ENCODE peak calls at places on chromosomes 3 and 15, in five cellular contexts. One of them, this sample, is unnamed.

GRCh38 chr3:71728632-71729342 is 3.6 kb upstream of the EIF4E3 start:
- DNase-seq in uterus: no peak
- DNase-seq in cardiac muscle cell: peak; percentile 29
- DNase-seq in CD8-positive, alpha-beta memory T cell: peak; percentile 27
- DNase-seq in astrocyte: peak; percentile 10
- DNase-seq in this sample: no peak

GRCh38 chr3:20401253-20401652 is 215.2 kb upstream of the SGO1 start:
- DNase-seq in uterus: peak; percentile 23
- DNase-seq in cardiac muscle cell: no peak
- DNase-seq in CD8-positive, alpha-beta memory T cell: no peak
- DNase-seq in astrocyte: no peak
- DNase-seq in this sample: no peak

GRCh38 chr3:66265627-66266026 is 44.8 kb downstream of the SLC25A26 start:
- DNase-seq in uterus: no peak
- DNase-seq in cardiac muscle cell: no peak
- DNase-seq in CD8-positive, alpha-beta memory T cell: no peak
- DNase-seq in astrocyte: no peak
- DNase-seq in this sample: no peak

GRCh38 chr3:120057029-120057428 is 37.2 kb downstream of the GSK3B start:
- DNase-seq in uterus: no peak
- DNase-seq in cardiac muscle cell: no peak
- DNase-seq in CD8-positive, alpha-beta memory T cell: no peak
- DNase-seq in astrocyte: no peak
- DNase-seq in this sample: no peak

GRCh38 chr3:187958432-187959003 is 195.4 kb upstream of the LPP start:
- DNase-seq in uterus: no peak
- DNase-seq in cardiac muscle cell: no peak
- DNase-seq in CD8-positive, alpha-beta memory T cell: peak; percentile 32
- DNase-seq in astrocyte: no peak
- DNase-seq in this sample: no peak

GRCh38 chr3:186609247-186609868 is 3.5 kb upstream of the AHSG start:
- DNase-seq in uterus: no peak
- DNase-seq in cardiac muscle cell: no peak
- DNase-seq in CD8-positive, alpha-beta memory T cell: no peak
- DNase-seq in astrocyte: no peak
- DNase-seq in this sample: no peak

GRCh38 chr15:63045438-63046278 is 3.1 kb downstream of the TPM1 start:
- DNase-seq in uterus: no peak
- DNase-seq in cardiac muscle cell: no peak
- DNase-seq in CD8-positive, alpha-beta memory T cell: no peak
- DNase-seq in astrocyte: no peak
- DNase-seq in this sample: no peak

GRCh38 chr3:4476507-4476906 is 9.4 kb upstream of the SUMF1 start:
- DNase-seq in uterus: no peak
- DNase-seq in cardiac muscle cell: no peak
- DNase-seq in CD8-positive, alpha-beta memory T cell: no peak
- DNase-seq in astrocyte: no peak
- DNase-seq in this sample: no peak

GRCh38 chr3:24495334-24495994 is 814 bp upstream of the THRB start:
- DNase-seq in uterus: peak; percentile 36
- DNase-seq in cardiac muscle cell: peak; percentile 56
- DNase-seq in CD8-positive, alpha-beta memory T cell: no peak
- DNase-seq in astrocyte: no peak
- DNase-seq in this sample: peak; percentile 16

GRCh38 chr15:74131618-74132191 is 1.3 kb downstream of the ISLR2 start:
- DNase-seq in uterus: no peak
- DNase-seq in cardiac muscle cell: no peak
- DNase-seq in CD8-positive, alpha-beta memory T cell: no peak
- DNase-seq in astrocyte: no peak
- DNase-seq in this sample: no peak

GRCh38 chr3:20849975-20850374 is 664.0 kb upstream of the SGO1 start:
- DNase-seq in uterus: no peak
- DNase-seq in cardiac muscle cell: no peak
- DNase-seq in CD8-positive, alpha-beta memory T cell: no peak
- DNase-seq in astrocyte: no peak
- DNase-seq in this sample: no peak

GRCh38 chr15:64193971-64194370 is 31.1 kb upstream of the PPIB start:
- DNase-seq in uterus: no peak
- DNase-seq in cardiac muscle cell: peak; percentile 30
- DNase-seq in CD8-positive, alpha-beta memory T cell: no peak
- DNase-seq in astrocyte: no peak
- DNase-seq in this sample: no peak

GRCh38 chr3:78481050-78481449 is 1286.7 kb downstream of the ROBO1 start:
- DNase-seq in uterus: no peak
- DNase-seq in cardiac muscle cell: no peak
- DNase-seq in CD8-positive, alpha-beta memory T cell: no peak
- DNase-seq in astrocyte: no peak
- DNase-seq in this sample: no peak

GRCh38 chr3:101464235-101464634 is 48.8 kb downstream of the SENP7 start:
- DNase-seq in uterus: no peak
- DNase-seq in cardiac muscle cell: no peak
- DNase-seq in CD8-positive, alpha-beta memory T cell: no peak
- DNase-seq in astrocyte: no peak
- DNase-seq in this sample: no peak

GRCh38 chr3:117285721-117286120 is 576.1 kb downstream of the TUSC7 start:
- DNase-seq in uterus: no peak
- DNase-seq in cardiac muscle cell: no peak
- DNase-seq in CD8-positive, alpha-beta memory T cell: no peak
- DNase-seq in astrocyte: no peak
- DNase-seq in this sample: no peak

GRCh38 chr15:80911821-80912220 is 77.8 kb downstream of the MESD start:
- DNase-seq in uterus: no peak
- DNase-seq in cardiac muscle cell: no peak
- DNase-seq in CD8-positive, alpha-beta memory T cell: no peak
- DNase-seq in astrocyte: no peak
- DNase-seq in this sample: no peak

GRCh38 chr15:77126927-77127326 is 56.0 kb upstream of the TSPAN3 start:
- DNase-seq in uterus: no peak
- DNase-seq in cardiac muscle cell: no peak
- DNase-seq in CD8-positive, alpha-beta memory T cell: no peak
- DNase-seq in astrocyte: no peak
- DNase-seq in this sample: no peak

GRCh38 chr3:7309707-7310106 is 448.8 kb downstream of the GRM7 start:
- DNase-seq in uterus: peak; percentile 30
- DNase-seq in cardiac muscle cell: no peak
- DNase-seq in CD8-positive, alpha-beta memory T cell: no peak
- DNase-seq in astrocyte: peak; percentile 97
- DNase-seq in this sample: peak; percentile 19

GRCh38 chr3:187777331-187778046 is 32.2 kb upstream of the BCL6 start:
- DNase-seq in uterus: no peak
- DNase-seq in cardiac muscle cell: no peak
- DNase-seq in CD8-positive, alpha-beta memory T cell: peak; percentile 22
- DNase-seq in astrocyte: peak; percentile 8
- DNase-seq in this sample: no peak

GRCh38 chr15:59867436-59867835 is 136.7 kb upstream of the FOXB1 start:
- DNase-seq in uterus: no peak
- DNase-seq in cardiac muscle cell: no peak
- DNase-seq in CD8-positive, alpha-beta memory T cell: no peak
- DNase-seq in astrocyte: no peak
- DNase-seq in this sample: no peak

GRCh38 chr3:136194409-136195257 is 1.5 kb downstream of the MSL2 start:
- DNase-seq in uterus: no peak
- DNase-seq in cardiac muscle cell: peak; percentile 46
- DNase-seq in CD8-positive, alpha-beta memory T cell: peak; percentile 86
- DNase-seq in astrocyte: no peak
- DNase-seq in this sample: no peak

GRCh38 chr3:156307704-156308103 is 187.3 kb downstream of the KCNAB1 start:
- DNase-seq in uterus: peak; percentile 56
- DNase-seq in cardiac muscle cell: no peak
- DNase-seq in CD8-positive, alpha-beta memory T cell: no peak
- DNase-seq in astrocyte: peak; percentile 84
- DNase-seq in this sample: peak; percentile 41

GRCh38 chr15:90264649-90265048 is 823 bp upstream of the NGRN start:
- DNase-seq in uterus: no peak
- DNase-seq in cardiac muscle cell: no peak
- DNase-seq in CD8-positive, alpha-beta memory T cell: no peak
- DNase-seq in astrocyte: no peak
- DNase-seq in this sample: no peak

GRCh38 chr3:147411235-147411607 is 2.1 kb downstream of the ZIC1 start:
- DNase-seq in uterus: no peak
- DNase-seq in cardiac muscle cell: no peak
- DNase-seq in CD8-positive, alpha-beta memory T cell: no peak
- DNase-seq in astrocyte: no peak
- DNase-seq in this sample: no peak

GRCh38 chr3:193955719-193956118 is 180.2 kb upstream of the HES1 start:
- DNase-seq in uterus: no peak
- DNase-seq in cardiac muscle cell: no peak
- DNase-seq in CD8-positive, alpha-beta memory T cell: no peak
- DNase-seq in astrocyte: no peak
- DNase-seq in this sample: no peak

GRCh38 chr3:168951368-168951767 is 712.1 kb downstream of the MECOM start:
- DNase-seq in uterus: no peak
- DNase-seq in cardiac muscle cell: no peak
- DNase-seq in CD8-positive, alpha-beta memory T cell: no peak
- DNase-seq in astrocyte: peak; percentile 27
- DNase-seq in this sample: no peak

GRCh38 chr3:184016169-184016570 is 1.5 kb downstream of the ABCC5 start:
- DNase-seq in uterus: no peak
- DNase-seq in cardiac muscle cell: peak; percentile 8
- DNase-seq in CD8-positive, alpha-beta memory T cell: no peak
- DNase-seq in astrocyte: no peak
- DNase-seq in this sample: no peak

GRCh38 chr3:187957209-187957981 is 196.6 kb upstream of the LPP start:
- DNase-seq in uterus: no peak
- DNase-seq in cardiac muscle cell: no peak
- DNase-seq in CD8-positive, alpha-beta memory T cell: no peak
- DNase-seq in astrocyte: peak; percentile 40
- DNase-seq in this sample: no peak

GRCh38 chr15:69232144-69232543 is 66.6 kb upstream of the PAQR5 start:
- DNase-seq in uterus: no peak
- DNase-seq in cardiac muscle cell: no peak
- DNase-seq in CD8-positive, alpha-beta memory T cell: no peak
- DNase-seq in astrocyte: peak; percentile 0
- DNase-seq in this sample: no peak

GRCh38 chr3:143002083-143002712 is 828 bp downstream of the U2SURP start:
- DNase-seq in uterus: no peak
- DNase-seq in cardiac muscle cell: no peak
- DNase-seq in CD8-positive, alpha-beta memory T cell: no peak
- DNase-seq in astrocyte: peak; percentile 10
- DNase-seq in this sample: no peak

GRCh38 chr3:53806182-53807116 is 39.8 kb downstream of the CHDH start:
- DNase-seq in uterus: no peak
- DNase-seq in cardiac muscle cell: no peak
- DNase-seq in CD8-positive, alpha-beta memory T cell: no peak
- DNase-seq in astrocyte: peak; percentile 83
- DNase-seq in this sample: no peak

GRCh38 chr3:17115186-17115585 is 230.4 kb downstream of the PLCL2 start:
- DNase-seq in uterus: no peak
- DNase-seq in cardiac muscle cell: no peak
- DNase-seq in CD8-positive, alpha-beta memory T cell: no peak
- DNase-seq in astrocyte: peak; percentile 45
- DNase-seq in this sample: no peak

GRCh38 chr3:178048768-178049167 is 487.5 kb upstream of the KCNMB2 start:
- DNase-seq in uterus: no peak
- DNase-seq in cardiac muscle cell: no peak
- DNase-seq in CD8-positive, alpha-beta memory T cell: no peak
- DNase-seq in astrocyte: no peak
- DNase-seq in this sample: no peak

GRCh38 chr3:143360244-143360643 is 240.7 kb downstream of the CHST2 start:
- DNase-seq in uterus: no peak
- DNase-seq in cardiac muscle cell: no peak
- DNase-seq in CD8-positive, alpha-beta memory T cell: no peak
- DNase-seq in astrocyte: peak; percentile 60
- DNase-seq in this sample: no peak

GRCh38 chr3:110944782-110945181 is 126.8 kb upstream of the NECTIN3 start:
- DNase-seq in uterus: no peak
- DNase-seq in cardiac muscle cell: no peak
- DNase-seq in CD8-positive, alpha-beta memory T cell: no peak
- DNase-seq in astrocyte: no peak
- DNase-seq in this sample: no peak
- H3K4me3 ChIP-seq in uterus: no peak overlapping the region
- H3K4me3 ChIP-seq in cardiac muscle cell: no peak overlapping the region
- H3K4me3 ChIP-seq in CD8-positive, alpha-beta memory T cell: no peak overlapping the region
- H3K4me3 ChIP-seq in astrocyte: no peak overlapping the region
- H3K4me3 ChIP-seq in this sample: no peak overlapping the region

GRCh38 chr3:90056633-90057032 is 949.2 kb downstream of the EPHA3 start:
- DNase-seq in uterus: no peak
- DNase-seq in cardiac muscle cell: no peak
- DNase-seq in CD8-positive, alpha-beta memory T cell: no peak
- DNase-seq in astrocyte: no peak
- DNase-seq in this sample: no peak
- H3K4me3 ChIP-seq in uterus: no peak overlapping the region
- H3K4me3 ChIP-seq in cardiac muscle cell: no peak overlapping the region
- H3K4me3 ChIP-seq in CD8-positive, alpha-beta memory T cell: no peak overlapping the region
- H3K4me3 ChIP-seq in astrocyte: no peak overlapping the region
- H3K4me3 ChIP-seq in this sample: no peak overlapping the region

GRCh38 chr3:106126016-106126525 is 257.3 kb upstream of the CBLB start:
- DNase-seq in uterus: no peak
- DNase-seq in cardiac muscle cell: no peak
- DNase-seq in CD8-positive, alpha-beta memory T cell: no peak
- DNase-seq in astrocyte: no peak
- DNase-seq in this sample: no peak

GRCh38 chr3:106124818-106125217 is 256.0 kb upstream of the CBLB start:
- DNase-seq in uterus: no peak
- DNase-seq in cardiac muscle cell: no peak
- DNase-seq in CD8-positive, alpha-beta memory T cell: no peak
- DNase-seq in astrocyte: no peak
- DNase-seq in this sample: no peak

GRCh38 chr3:106126836-106127235 is 258.0 kb upstream of the CBLB start:
- DNase-seq in uterus: no peak
- DNase-seq in cardiac muscle cell: no peak
- DNase-seq in CD8-positive, alpha-beta memory T cell: no peak
- DNase-seq in astrocyte: no peak
- DNase-seq in this sample: no peak

GRCh38 chr3:106135451-106136160 is 266.8 kb upstream of the CBLB start:
- DNase-seq in uterus: no peak
- DNase-seq in cardiac muscle cell: no peak
- DNase-seq in CD8-positive, alpha-beta memory T cell: no peak
- DNase-seq in astrocyte: no peak
- DNase-seq in this sample: no peak

DNA sequence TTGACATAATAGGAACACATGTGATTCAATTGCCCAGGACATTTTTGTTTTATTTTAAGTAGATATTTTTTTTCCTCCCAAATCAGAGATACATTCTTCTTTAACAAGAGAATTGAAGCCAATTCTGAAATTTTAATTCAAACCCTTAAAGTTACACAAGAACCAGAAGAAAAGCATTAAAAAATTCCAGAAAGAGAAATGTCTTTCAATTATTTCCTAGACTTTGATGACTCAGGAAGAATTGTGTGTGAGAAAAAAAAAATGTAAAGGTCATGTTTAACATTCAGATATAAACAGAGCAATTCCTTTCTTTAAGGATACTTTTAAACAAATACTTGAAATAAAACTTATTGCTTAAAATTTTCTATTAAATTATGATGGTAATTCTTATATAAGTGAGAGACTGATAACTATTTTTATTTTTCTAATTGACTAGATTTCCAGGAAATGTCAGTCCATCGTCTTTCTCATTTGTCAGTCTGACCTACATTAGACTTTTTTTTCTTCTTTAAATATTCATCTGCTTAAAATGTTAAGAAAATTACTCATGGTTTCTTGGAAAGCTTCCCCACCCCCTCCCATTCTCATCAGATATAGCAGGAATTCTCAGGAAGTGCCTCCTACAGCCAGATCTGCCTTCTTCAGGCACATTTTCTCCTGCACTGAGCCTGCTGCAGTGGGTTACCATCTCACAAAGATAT is 261.7 kb upstream of the CBLB start:
- DNase-seq in uterus: no peak
- DNase-seq in cardiac muscle cell: peak; percentile 1
- DNase-seq in CD8-positive, alpha-beta memory T cell: no peak
- DNase-seq in astrocyte: peak; percentile 89
- DNase-seq in this sample: no peak
- H3K4me3 ChIP-seq in uterus: no peak overlapping the region
- H3K4me3 ChIP-seq in cardiac muscle cell: no peak overlapping the region
- H3K4me3 ChIP-seq in CD8-positive, alpha-beta memory T cell: no peak overlapping the region
- H3K4me3 ChIP-seq in astrocyte: no peak overlapping the region
- H3K4me3 ChIP-seq in this sample: no peak overlapping the region

GRCh38 chr15:28887344-28888174 is 1.8 kb downstream of the APBA2 start:
- DNase-seq in uterus: no peak
- DNase-seq in cardiac muscle cell: no peak
- DNase-seq in CD8-positive, alpha-beta memory T cell: no peak
- DNase-seq in astrocyte: no peak
- DNase-seq in this sample: no peak
- H3K4me3 ChIP-seq in uterus: no peak overlapping the region
- H3K4me3 ChIP-seq in cardiac muscle cell: no peak overlapping the region
- H3K4me3 ChIP-seq in CD8-positive, alpha-beta memory T cell: peak overlapping the region; percentile 60
- H3K4me3 ChIP-seq in astrocyte: peak overlapping the region; percentile 60
- H3K4me3 ChIP-seq in this sample: no peak overlapping the region